ENCODE peak calls at places on chromosomes 5 and 9, in nine cellular contexts. R is left ventricle myocardium inferior, P is mesenchymal stem cell, H is endodermal cell, T is mammary epithelial cell, Q is A549, Z is astrocyte, C is AG10803, M is GM23248. F is an unnamed sample.

GRCh38 chr9:22147818-22148573 is 138.9 kb upstream of the CDKN2B start:
- DNase-seq in R (no peak), P (peak), H (no peak), T (peak), Q (no peak), Z (peak), C (peak), M (peak), F (no peak)

GRCh38 chr9:34684145-34684544 is 6.9 kb downstream of the CCL19 start:
- DNase-seq in R (no peak), P (no peak), H (no peak), T (no peak), Q (no peak), Z (no peak), C (no peak), M (no peak), F (no peak)

GRCh38 chr9:124019771-124020519 is 8.4 kb downstream of the LHX2 start:
- DNase-seq in R (no peak), P (no peak), H (no peak), T (no peak), Q (no peak), Z (no peak), C (no peak), M (no peak), F (no peak)

GRCh38 chr5:132182366-132183040 is 45.1 kb downstream of the P4HA2 start:
- DNase-seq in R (no peak), P (no peak), H (peak), T (peak), Q (no peak), Z (no peak), C (no peak), M (peak), F (no peak)

GRCh38 chr5:144504929-144505578 is 334.4 kb downstream of the KCTD16 start:
- DNase-seq in R (no peak), P (no peak), H (no peak), T (peak), Q (no peak), Z (no peak), C (no peak), M (no peak), F (peak)

GRCh38 chr5:6556089-6556801 is 76.6 kb downstream of the NSUN2 start:
- DNase-seq in R (no peak), P (no peak), H (no peak), T (no peak), Q (no peak), Z (peak), C (no peak), M (peak), F (no peak)

GRCh38 chr9:116101516-116101915 is 52.1 kb upstream of the PAPPA start:
- DNase-seq in R (no peak), P (peak), H (no peak), T (peak), Q (peak), Z (peak), C (peak), M (peak), F (no peak)

GRCh38 chr5:9863486-9863885 is 233.3 kb upstream of the TAS2R1 start:
- DNase-seq in R (no peak), P (no peak), H (no peak), T (no peak), Q (no peak), Z (no peak), C (no peak), M (no peak), F (no peak)

GRCh38 chr5:115735108-115735998 is 81.1 kb downstream of the CDO1 start:
- DNase-seq in R (no peak), P (no peak), H (no peak), T (no peak), Q (no peak), Z (no peak), C (no peak), M (no peak), F (no peak)

GRCh38 chr5:143691278-143692236 is 120.4 kb upstream of the HMHB1 start:
- DNase-seq in R (no peak), P (no peak), H (no peak), T (no peak), Q (no peak), Z (no peak), C (no peak), M (no peak), F (no peak)

GRCh38 chr9:117293199-117294114 is 121.4 kb downstream of the ASTN2 start:
- DNase-seq in R (no peak), P (no peak), H (no peak), T (no peak), Q (no peak), Z (no peak), C (no peak), M (no peak), F (no peak)

GRCh38 chr5:497090-497489 is 27.2 kb downstream of the SLC9A3 start:
- DNase-seq in R (no peak), P (no peak), H (no peak), T (no peak), Q (no peak), Z (no peak), C (no peak), M (no peak), F (no peak)

GRCh38 chr5:53378590-53379247 is 101.7 kb upstream of the FST start:
- DNase-seq in R (no peak), P (peak), H (no peak), T (peak), Q (no peak), Z (peak), C (peak), M (peak), F (no peak)

GRCh38 chr5:143201589-143201988 is 201.9 kb downstream of the NR3C1 start:
- DNase-seq in R (no peak), P (peak), H (no peak), T (peak), Q (no peak), Z (no peak), C (peak), M (peak), F (no peak)

GRCh38 chr9:36906492-36906891 is 127.6 kb downstream of the PAX5 start:
- DNase-seq in R (no peak), P (no peak), H (peak), T (no peak), Q (no peak), Z (no peak), C (no peak), M (no peak), F (no peak)

GRCh38 chr9:81032831-81033230 is 656.5 kb downstream of the TLE1 start:
- DNase-seq in R (no peak), P (peak), H (no peak), T (peak), Q (no peak), Z (peak), C (no peak), M (peak), F (no peak)

GRCh38 chr9:129266536-129266935 is 88.5 kb upstream of the IER5L start:
- DNase-seq in R (no peak), P (no peak), H (no peak), T (no peak), Q (no peak), Z (no peak), C (no peak), M (no peak), F (no peak)

GRCh38 chr5:75659791-75660453 is 48.7 kb downstream of the ANKDD1B start:
- DNase-seq in R (no peak), P (no peak), H (no peak), T (no peak), Q (no peak), Z (no peak), C (no peak), M (no peak), F (no peak)

GRCh38 chr9:133686642-133687575 is 50.7 kb downstream of the DBH start:
- DNase-seq in R (peak), P (no peak), H (no peak), T (no peak), Q (no peak), Z (no peak), C (no peak), M (no peak), F (no peak)

GRCh38 chr5:172347653-172348052 is 64.1 kb upstream of the UBTD2 start:
- DNase-seq in R (no peak), P (peak), H (no peak), T (no peak), Q (no peak), Z (no peak), C (peak), M (no peak), F (no peak)

GRCh38 chr5:151238303-151238741 is 14.4 kb upstream of the CCDC69 start:
- DNase-seq in R (peak), P (no peak), H (no peak), T (no peak), Q (no peak), Z (no peak), C (no peak), M (no peak), F (no peak)

GRCh38 chr9:76545191-76545590 is 86.2 kb downstream of the GCNT1 start:
- DNase-seq in R (no peak), P (no peak), H (no peak), T (no peak), Q (no peak), Z (no peak), C (no peak), M (no peak), F (peak)

GRCh38 chr5:56459978-56460377 is 226.8 kb upstream of the ANKRD55 start:
- DNase-seq in R (no peak), P (no peak), H (no peak), T (no peak), Q (no peak), Z (no peak), C (no peak), M (no peak), F (no peak)

GRCh38 chr5:160477266-160477970 is 55.8 kb downstream of the PTTG1 start:
- DNase-seq in R (no peak), P (no peak), H (peak), T (no peak), Q (no peak), Z (no peak), C (no peak), M (no peak), F (peak)

GRCh38 chr5:43947870-43948269 is 344.9 kb downstream of the NNT start:
- DNase-seq in R (no peak), P (no peak), H (no peak), T (no peak), Q (no peak), Z (no peak), C (peak), M (peak), F (no peak)

GRCh38 chr9:129289883-129290282 is 111.8 kb upstream of the IER5L start:
- DNase-seq in R (no peak), P (no peak), H (peak), T (no peak), Q (no peak), Z (no peak), C (no peak), M (no peak), F (no peak)

GRCh38 chr5:150488519-150489357 is 19.2 kb upstream of the NDST1 start:
- DNase-seq in R (peak), P (peak), H (no peak), T (no peak), Q (no peak), Z (peak), C (peak), M (peak), F (no peak)

GRCh38 chr5:32239385-32239784 is 65.3 kb upstream of the GOLPH3 start:
- DNase-seq in R (no peak), P (no peak), H (no peak), T (no peak), Q (no peak), Z (no peak), C (no peak), M (no peak), F (no peak)

GRCh38 chr5:31047007-31047406 is 146.5 kb upstream of the CDH6 start:
- DNase-seq in R (no peak), P (no peak), H (no peak), T (no peak), Q (no peak), Z (no peak), C (no peak), M (no peak), F (no peak)

GRCh38 chr5:156835905-156836304 is 14.2 kb upstream of the PPP1R2B start:
- DNase-seq in R (no peak), P (no peak), H (peak), T (no peak), Q (peak), Z (no peak), C (no peak), M (peak), F (no peak)

GRCh38 chr9:136796238-136796774 is at the start of gene CCDC183:
- DNase-seq in R (no peak), P (peak), H (no peak), T (no peak), Q (no peak), Z (no peak), C (no peak), M (no peak), F (no peak)
- H3K4me3 ChIP-seq in R (peak), P (no peak), H (peak), T (no peak), Q (no peak), Z (no peak), C (no peak), M (no peak), F (no peak)

GRCh38 chr9:70451765-70452164 is 37.3 kb upstream of the KLF9 start:
- DNase-seq in R (no peak), P (no peak), H (no peak), T (no peak), Q (no peak), Z (no peak), C (peak), M (no peak), F (no peak)

GRCh38 chr9:70449461-70449860 is 35.0 kb upstream of the KLF9 start:
- DNase-seq in R (no peak), P (no peak), H (no peak), T (no peak), Q (no peak), Z (no peak), C (no peak), M (no peak), F (no peak)

GRCh38 chr9:70450735-70451134 is 36.3 kb upstream of the KLF9 start:
- DNase-seq in R (no peak), P (no peak), H (no peak), T (no peak), Q (no peak), Z (no peak), C (no peak), M (no peak), F (no peak)

GRCh38 chr9:70452365-70452764 is 37.9 kb upstream of the KLF9 start:
- DNase-seq in R (no peak), P (no peak), H (no peak), T (no peak), Q (no peak), Z (no peak), C (no peak), M (no peak), F (no peak)

GRCh38 chr9:70448904-70449303 is 34.4 kb upstream of the KLF9 start:
- DNase-seq in R (no peak), P (no peak), H (no peak), T (no peak), Q (no peak), Z (no peak), C (no peak), M (no peak), F (peak)
- H3K4me3 ChIP-seq in R (no peak), P (no peak), H (no peak), T (no peak), Q (no peak), Z (no peak), C (no peak), M (no peak), F (no peak)

GRCh38 chr5:164651544-164651943 is 1146.1 kb downstream of the MAT2B start:
- DNase-seq in R (no peak), P (no peak), H (no peak), T (no peak), Q (no peak), Z (no peak), C (no peak), M (no peak), F (no peak)
- H3K4me3 ChIP-seq in R (no peak), P (no peak), H (no peak), T (no peak), Q (no peak), Z (no peak), C (no peak), M (no peak), F (no peak)

GRCh38 chr5:103829585-103829984 is 267.0 kb upstream of the NUDT12 start:
- DNase-seq in R (no peak), P (no peak), H (peak), T (no peak), Q (no peak), Z (no peak), C (no peak), M (no peak), F (no peak)

GRCh38 chr5:103827976-103828375 is 265.4 kb upstream of the NUDT12 start:
- DNase-seq in R (no peak), P (no peak), H (no peak), T (no peak), Q (no peak), Z (no peak), C (no peak), M (no peak), F (no peak)
- H3K4me3 ChIP-seq in R (no peak), P (no peak), H (no peak), T (no peak), Q (no peak), Z (no peak), C (no peak), M (no peak), F (no peak)

GRCh38 chr5:5005351-5005750 is 134.8 kb upstream of the ADAMTS16 start:
- DNase-seq in R (no peak), P (no peak), H (no peak), T (no peak), Q (no peak), Z (no peak), C (no peak), M (peak), F (no peak)

GRCh38 chr5:5014836-5015235 is 125.3 kb upstream of the ADAMTS16 start:
- DNase-seq in R (no peak), P (no peak), H (peak), T (peak), Q (no peak), Z (peak), C (peak), M (peak), F (no peak)

GRCh38 chr5:5006548-5006947 is 133.6 kb upstream of the ADAMTS16 start:
- DNase-seq in R (no peak), P (no peak), H (no peak), T (no peak), Q (no peak), Z (no peak), C (no peak), M (no peak), F (no peak)

GRCh38 chr5:5011151-5011550 is 129.0 kb upstream of the ADAMTS16 start:
- DNase-seq in R (no peak), P (no peak), H (no peak), T (no peak), Q (no peak), Z (no peak), C (peak), M (peak), F (no peak)

GRCh38 chr5:5009240-5009639 is 130.9 kb upstream of the ADAMTS16 start:
- DNase-seq in R (no peak), P (no peak), H (no peak), T (no peak), Q (no peak), Z (no peak), C (peak), M (peak), F (no peak)
- H3K4me3 ChIP-seq in R (no peak), P (no peak), H (no peak), T (no peak), Q (no peak), Z (no peak), C (no peak), M (no peak), F (no peak)

DNA sequence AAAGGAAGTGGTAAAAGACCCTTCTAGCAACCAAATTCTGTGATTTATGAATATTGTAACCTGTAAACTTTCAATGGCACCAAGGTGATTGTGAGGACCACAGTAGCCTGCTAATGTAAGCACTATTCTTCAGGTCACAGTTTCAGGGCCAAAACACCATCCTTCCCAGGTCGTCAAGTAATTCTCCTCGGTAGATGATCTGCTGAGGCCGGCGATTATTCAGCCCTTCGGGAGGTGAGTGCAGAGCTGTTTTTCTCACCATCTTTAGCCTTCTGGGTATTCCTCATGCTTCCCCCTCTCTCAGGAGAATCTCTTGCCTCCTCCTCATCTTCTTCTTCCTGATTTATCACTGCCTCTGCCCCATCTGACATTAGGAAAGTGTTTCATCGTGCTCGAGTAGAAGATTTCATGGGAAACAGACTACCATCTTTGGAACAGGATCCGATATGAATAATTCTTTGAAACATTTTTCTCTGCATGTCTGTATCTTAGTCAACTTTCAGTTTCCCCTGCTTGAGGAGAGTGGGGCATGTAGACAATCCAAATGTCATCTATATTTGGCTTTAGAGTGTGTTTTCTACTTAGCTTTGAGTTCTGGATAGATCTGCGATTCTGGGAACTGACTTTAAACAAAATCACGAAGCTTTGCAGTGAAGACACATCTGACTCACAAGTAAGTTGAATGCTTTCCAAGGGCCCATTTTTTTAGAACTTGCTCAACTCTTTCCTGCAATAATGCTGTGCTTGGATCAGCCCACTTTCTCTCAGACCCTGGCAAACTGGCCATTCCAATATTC is 173.9 kb downstream of the AOPEP start:
- DNase-seq in R (no peak), P (peak), H (no peak), T (peak), Q (no peak), Z (peak), C (peak), M (peak), F (no peak)
- H3K4me3 ChIP-seq in R (peak), P (peak), H (no peak), T (no peak), Q (peak), Z (peak), C (peak), M (peak), F (no peak)

GRCh38 chr5:80959768-80960442 is at the start of gene RASGRF2:
- DNase-seq in R (peak), P (peak), H (peak), T (no peak), Q (no peak), Z (peak), C (no peak), M (peak), F (peak)

GRCh38 chr5:80959138-80959537 is 1.0 kb upstream of the RASGRF2 start:
- DNase-seq in R (no peak), P (no peak), H (peak), T (no peak), Q (no peak), Z (no peak), C (no peak), M (no peak), F (no peak)

GRCh38 chr5:80962630-80963520 is 2.7 kb downstream of the RASGRF2 start:
- DNase-seq in R (no peak), P (peak), H (no peak), T (no peak), Q (no peak), Z (no peak), C (no peak), M (no peak), F (no peak)

GRCh38 chr5:80961376-80962281 is 1.5 kb downstream of the RASGRF2 start:
- DNase-seq in R (no peak), P (peak), H (no peak), T (no peak), Q (no peak), Z (peak), C (no peak), M (no peak), F (peak)

DNA sequence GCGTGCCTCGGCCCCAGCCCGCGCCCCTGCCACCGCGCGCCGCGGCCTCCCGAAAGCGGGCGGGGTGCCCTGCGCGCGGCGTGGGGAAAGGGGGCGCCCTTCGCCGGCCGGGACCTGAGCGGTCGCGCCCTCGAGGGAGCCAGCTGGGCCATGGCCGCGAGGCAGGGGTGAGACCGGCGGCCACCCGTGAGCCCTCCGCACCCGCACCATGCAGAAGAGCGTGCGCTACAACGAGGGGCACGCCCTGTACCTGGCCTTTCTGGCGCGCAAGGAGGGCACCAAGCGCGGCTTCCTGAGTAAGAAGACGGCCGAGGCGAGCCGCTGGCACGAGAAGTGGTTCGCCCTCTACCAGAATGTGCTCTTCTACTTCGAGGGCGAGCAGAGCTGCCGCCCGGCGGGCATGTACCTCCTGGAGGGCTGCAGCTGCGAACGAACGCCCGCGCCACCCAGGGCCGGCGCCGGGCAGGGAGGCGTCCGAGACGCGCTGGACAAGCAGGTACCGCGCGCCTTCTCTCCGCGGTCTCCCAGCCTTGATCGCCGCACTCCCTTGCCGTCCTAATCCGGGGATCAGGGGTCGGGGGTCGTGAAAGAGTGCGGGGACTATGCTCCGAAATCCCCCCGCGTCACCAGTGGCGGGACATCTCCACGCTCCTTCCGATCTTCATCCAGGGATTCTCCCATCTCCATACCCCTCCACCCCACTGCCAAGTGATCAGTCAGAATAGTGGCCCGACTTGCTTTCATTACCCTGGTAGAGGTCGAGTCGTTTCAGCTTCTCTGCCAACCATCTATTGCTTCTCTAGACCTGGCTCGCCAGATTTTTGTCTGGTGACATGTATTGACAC is 590 bp downstream of the RASGRF2 start:
- DNase-seq in R (peak), P (peak), H (peak), T (peak), Q (peak), Z (no peak), C (no peak), M (peak), F (peak)
- H3K4me3 ChIP-seq in R (peak), P (peak), H (peak), T (peak), Q (peak), Z (peak), C (peak), M (peak), F (peak)

F was measured in small intestine.